ENCODE peak calls at places on chromosome 1, in four cellular contexts. O is HCT116, E is NT2/D1, B is GM12878. S is an unnamed sample.

GRCh38 chr1:115725600-115725999 is 42.9 kb downstream of the CASQ2 start:
- DNase-seq in B (no peak), O (no peak), E (no peak), S (no peak)

GRCh38 chr1:189929501-189930099 is 548.1 kb downstream of the BRINP3 start:
- DNase-seq in B (no peak), O (no peak), E (no peak), S (no peak)

GRCh38 chr1:229230893-229231753 is 39.8 kb upstream of the RAB4A start:
- DNase-seq in B (no peak), O (peak), E (peak), S (no peak)

GRCh38 chr1:221458430-221459156 is 283.3 kb downstream of the DUSP10 start:
- DNase-seq in O (no peak), E (no peak), B (no peak), S (no peak)

GRCh38 chr1:72037745-72038343 is 244.5 kb downstream of the NEGR1 start:
- DNase-seq in O (peak), E (peak), B (no peak), S (no peak)

GRCh38 chr1:16019580-16020277 is 1.9 kb upstream of the HSPB7 start:
- DNase-seq in E (no peak), O (no peak), B (no peak), S (no peak)

GRCh38 chr1:20093303-20093702 is 23.3 kb downstream of the PLA2G5 start:
- DNase-seq in O (no peak), B (no peak), E (no peak), S (no peak)

GRCh38 chr1:192363177-192363576 is 46.4 kb downstream of the RGS21 start:
- DNase-seq in E (no peak), B (no peak), O (no peak), S (no peak)

GRCh38 chr1:2575801-2576663 is 10.5 kb upstream of the PRXL2B start:
- DNase-seq in B (no peak), O (no peak), E (no peak), S (no peak)

GRCh38 chr1:44471911-44472439 is 66.9 kb downstream of the RNF220 start:
- DNase-seq in B (no peak), O (no peak), E (no peak), S (no peak)

GRCh38 chr1:209103135-209103534 is 480.4 kb upstream of the CAMK1G start:
- DNase-seq in O (no peak), E (no peak), B (peak), S (no peak)

GRCh38 chr1:90204036-90204594 is 209.2 kb downstream of the ZNF326 start:
- DNase-seq in E (peak), B (no peak), O (no peak), S (no peak)

GRCh38 chr1:90211101-90211500 is 216.2 kb downstream of the ZNF326 start:
- DNase-seq in O (no peak), B (no peak), E (no peak), S (no peak)

GRCh38 chr1:90204780-90205179 is 209.9 kb downstream of the ZNF326 start:
- DNase-seq in E (no peak), O (no peak), B (no peak), S (no peak)

GRCh38 chr1:90208949-90209348 is 214.0 kb downstream of the ZNF326 start:
- DNase-seq in E (no peak), B (no peak), O (no peak), S (no peak)
- TF ChIP-seq ZNF274 in E (no peak), B (no peak), O (no peak), S (no peak)

GRCh38 chr1:25703041-25703440 is 86.5 kb downstream of the MAN1C1 start:
- DNase-seq in E (no peak), O (no peak), B (no peak), S (no peak)
- TF ChIP-seq ZNF274 in E (no peak), O (no peak), B (no peak), S (no peak)

GRCh38 chr1:199081739-199082138 is 442.9 kb downstream of the PTPRC start:
- DNase-seq in O (no peak), B (peak), E (no peak), S (no peak)

GRCh38 chr1:199079994-199080393 is 441.2 kb downstream of the PTPRC start:
- DNase-seq in E (no peak), O (no peak), B (no peak), S (no peak)

GRCh38 chr1:199071080-199071479 is 432.2 kb downstream of the PTPRC start:
- DNase-seq in O (no peak), E (no peak), B (no peak), S (no peak)

GRCh38 chr1:199073166-199073565 is 434.3 kb downstream of the PTPRC start:
- DNase-seq in E (no peak), O (no peak), B (no peak), S (no peak)

GRCh38 chr1:199075792-199076191 is 437.0 kb downstream of the PTPRC start:
- DNase-seq in E (no peak), B (no peak), O (no peak), S (no peak)
- TF ChIP-seq ZNF274 in E (no peak), B (no peak), O (no peak), S (no peak)

GRCh38 chr1:218397752-218398339 is 52.7 kb downstream of the TGFB2 start:
- DNase-seq in E (no peak), B (no peak), O (no peak), S (no peak)

GRCh38 chr1:218395916-218396315 is 50.8 kb downstream of the TGFB2 start:
- DNase-seq in B (no peak), E (no peak), O (no peak), S (no peak)

GRCh38 chr1:218394416-218394815 is 49.3 kb downstream of the TGFB2 start:
- DNase-seq in E (no peak), B (no peak), O (no peak), S (no peak)

GRCh38 chr1:218392717-218393116 is 47.6 kb downstream of the TGFB2 start:
- DNase-seq in B (no peak), E (no peak), O (no peak), S (no peak)

DNA sequence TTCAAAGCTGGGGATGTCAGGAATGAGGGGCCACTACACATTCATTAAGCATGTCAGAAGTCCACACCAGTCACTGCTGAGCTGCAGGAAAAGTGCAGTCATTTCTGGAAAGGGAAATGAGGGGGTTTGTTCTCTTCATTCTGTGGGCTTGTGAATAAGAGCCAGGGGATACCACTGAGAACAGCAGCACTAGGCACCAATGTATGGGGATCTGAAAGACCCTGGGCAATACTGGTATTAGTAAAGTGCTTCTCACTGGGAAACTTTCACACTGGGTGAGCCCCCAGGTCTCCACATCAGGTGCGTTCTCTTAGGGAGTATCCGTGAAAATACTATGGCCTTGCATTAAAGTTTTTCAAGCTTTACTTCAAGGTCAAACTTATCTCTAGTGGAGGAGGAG is 49.9 kb downstream of the TGFB2 start:
- DNase-seq in B (no peak), O (no peak), E (no peak), S (no peak)
- TF ChIP-seq ZNF274 in B (no peak), O (no peak), E (no peak), S (no peak)

GRCh38 chr1:96971849-96972602 is 250.4 kb downstream of the PTBP2 start:
- DNase-seq in E (no peak), O (no peak), B (no peak), S (no peak)
- TF ChIP-seq ZNF274 in E (no peak), O (no peak), B (no peak), S (no peak)

S was measured in H1.